ENCODE peak calls at places on chromosomes 1 and 21, in nine cellular contexts. T is HCT116, U is endothelial cell of umbilical vein, H is GM12891, J is stomach, B is transverse colon, Q is HL-60, O is Panc1, S is K562. L is an unnamed sample.

GRCh38 chr1:228996286-228996685 is 261.0 kb downstream of the RHOU start:
- DNase-seq in T (no peak), U (no peak), H (no peak), Q (no peak), O (no peak), J (no peak), S (no peak), B (no peak), L (no peak)

GRCh38 chr1:156247460-156248322 is at the start of gene PAQR6:
- DNase-seq in J (peak), Q (no peak), S (no peak), B (no peak), U (no peak), H (no peak), O (no peak), T (no peak), L (no peak)

GRCh38 chr1:90834354-90835171 is 117.5 kb upstream of the BARHL2 start:
- DNase-seq in S (no peak), B (no peak), T (no peak), J (no peak), O (no peak), H (no peak), Q (no peak), U (no peak), L (no peak)

GRCh38 chr1:241221319-241221718 is 135.7 kb downstream of the RGS7 start:
- DNase-seq in O (no peak), J (no peak), S (no peak), B (no peak), Q (no peak), T (no peak), H (no peak), U (no peak), L (no peak)

GRCh38 chr1:222331765-222332164 is 216.1 kb downstream of the HHIPL2 start:
- DNase-seq in Q (no peak), T (no peak), B (no peak), S (no peak), H (no peak), J (no peak), U (no peak), O (no peak), L (no peak)

GRCh38 chr21:42319851-42320602 is 4.8 kb upstream of the TFF3 start:
- DNase-seq in H (no peak), Q (peak), O (no peak), J (no peak), S (no peak), T (no peak), U (no peak), B (no peak), L (no peak)

GRCh38 chr1:204084247-204084772 is 11.4 kb downstream of the SOX13 start:
- DNase-seq in H (no peak), Q (no peak), T (no peak), S (no peak), U (no peak), B (peak), J (peak), O (no peak), L (peak)

GRCh38 chr21:28521932-28522826 is 470.5 kb downstream of the LTN1 start:
- DNase-seq in H (no peak), B (no peak), S (no peak), J (no peak), Q (no peak), T (no peak), O (no peak), U (peak), L (no peak)

DNA sequence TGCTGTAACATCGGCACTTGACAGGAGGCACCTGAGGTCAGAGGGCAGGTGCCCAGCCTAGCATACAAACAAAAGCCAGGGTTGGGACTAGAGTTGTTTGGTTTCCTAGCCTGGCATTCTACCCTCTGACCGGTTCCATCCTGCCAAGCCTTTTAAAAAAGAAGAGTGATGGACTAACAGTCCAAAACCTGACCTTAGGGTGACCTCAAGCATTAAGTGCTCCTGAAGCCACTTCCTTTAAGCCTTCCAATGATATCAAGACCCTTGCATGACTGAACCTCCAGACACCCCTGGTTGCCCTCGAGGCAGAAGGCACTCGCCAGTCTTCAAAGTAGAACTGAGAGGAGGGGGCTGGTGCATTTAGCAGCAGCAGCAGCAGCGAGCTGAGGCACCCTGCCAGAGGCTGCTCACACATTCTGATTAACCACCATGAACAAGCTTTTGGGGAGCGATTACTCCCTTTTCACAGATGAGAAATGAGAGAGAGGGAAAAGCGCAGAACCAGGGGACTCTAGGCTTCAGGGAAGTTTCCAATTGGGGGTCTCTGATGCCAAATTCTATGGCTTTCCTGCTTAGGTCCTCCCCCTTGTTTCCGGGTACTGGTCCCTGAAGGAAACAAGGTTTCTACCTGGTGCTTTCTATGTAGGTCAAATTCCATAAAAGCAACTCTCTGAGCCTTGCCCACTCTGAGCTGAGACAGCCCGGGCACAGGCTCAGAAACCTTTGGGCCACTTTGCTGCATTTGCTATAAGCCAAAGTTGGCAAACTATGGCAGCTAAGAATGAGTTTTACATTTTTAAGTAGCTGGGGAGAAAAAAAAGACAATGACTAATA is 9.1 kb downstream of the SLC2A1 start:
- DNase-seq in S (peak), O (no peak), B (no peak), J (no peak), T (no peak), U (peak), Q (no peak), H (no peak), L (no peak)
- TF ChIP-seq POLR2AphosphoS5 in S (peak), O (no peak), B (no peak), J (no peak), T (peak), U (no peak), Q (no peak), H (no peak), L (no peak)

DNA sequence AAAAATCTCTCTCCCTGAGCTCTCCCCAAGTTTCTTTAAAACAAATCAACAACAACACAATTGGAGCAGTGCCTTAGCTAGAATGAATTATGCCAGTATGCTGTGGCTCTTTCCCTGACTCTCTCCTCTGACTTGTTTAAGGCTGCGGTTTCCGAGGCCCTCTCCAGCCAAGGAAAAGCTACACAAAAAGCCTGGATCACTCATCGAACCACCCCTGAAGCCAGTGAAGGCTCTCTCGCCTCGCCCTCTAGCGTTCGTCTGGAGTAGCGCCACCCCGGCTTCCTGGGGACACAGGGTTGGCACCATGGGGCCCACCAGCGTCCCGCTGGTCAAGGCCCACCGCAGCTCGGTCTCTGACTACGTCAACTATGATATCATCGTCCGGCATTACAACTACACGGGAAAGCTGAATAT is 1.9 kb downstream of the S1PR1 start:
- DNase-seq in U (peak), B (peak), T (peak), J (peak), H (no peak), S (peak), O (peak), Q (no peak), L (peak)
- TF ChIP-seq POLR2AphosphoS5 in U (peak), B (no peak), T (no peak), J (peak), H (no peak), S (no peak), O (no peak), Q (no peak), L (peak)

GRCh38 chr1:184267747-184268146 is 119.1 kb upstream of the C1orf21 start:
- DNase-seq in B (no peak), H (no peak), Q (no peak), S (no peak), U (no peak), J (no peak), T (no peak), O (no peak), L (no peak)
- TF ChIP-seq POLR2AphosphoS5 in B (no peak), H (no peak), Q (no peak), S (no peak), U (no peak), J (no peak), T (no peak), O (no peak), L (no peak)

DNA sequence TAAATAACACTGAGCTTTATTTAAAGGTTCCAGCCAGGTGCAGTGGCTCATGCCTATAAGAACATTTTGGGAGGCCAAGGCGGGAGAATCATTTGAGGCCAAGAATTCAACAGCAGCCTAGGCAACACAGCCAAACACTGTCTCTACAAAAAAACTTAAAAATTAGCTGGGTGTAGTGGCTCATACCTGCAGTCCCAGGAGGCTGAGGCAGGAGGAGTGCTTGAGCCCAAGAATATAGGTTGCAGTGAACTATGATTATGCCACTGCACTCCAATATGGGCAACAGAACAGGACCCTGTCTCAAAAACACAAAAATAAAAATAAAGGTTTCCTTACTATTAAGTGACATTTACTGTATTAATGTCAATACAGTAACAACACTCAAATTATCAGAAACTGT is 2.1 kb downstream of the TAF12 start:
- DNase-seq in B (no peak), S (no peak), Q (no peak), H (no peak), O (no peak), J (no peak), U (peak), T (peak), L (no peak)
- TF ChIP-seq POLR2AphosphoS5 in B (no peak), S (no peak), Q (no peak), H (no peak), O (no peak), J (no peak), U (no peak), T (no peak), L (no peak)